ENCODE peak calls at places on chromosomes 16 and 17, in seven cellular contexts. X is cardiac fibroblast; K is body of pancreas; M is lower leg skin; I is MG63; U is CD8-positive, alpha-beta memory T cell; W is fibroblast of the aortic adventitia. F is an unnamed sample.

GRCh38 chr16:269061-269796 is 6.5 kb downstream of the RGS11 start:
- DNase-seq in U (no peak), M (no peak), W (no peak), I (no peak), K (peak; percentile 38), X (no peak), F (no peak)

GRCh38 chr16:18966791-18967190 is 16.9 kb upstream of the TMC7 start:
- DNase-seq in K (no peak), W (no peak), U (no peak), I (no peak), X (no peak), M (no peak), F (no peak)

GRCh38 chr17:42131232-42131631 is 8.6 kb downstream of the HSPB9 start:
- DNase-seq in M (no peak), K (no peak), W (no peak), U (no peak), X (no peak), I (no peak), F (no peak)

GRCh38 chr17:4679652-4680051 is 24.3 kb downstream of the PELP1 start:
- DNase-seq in M (no peak), X (peak; percentile 63), I (peak; percentile 34), U (no peak), K (no peak), W (peak; percentile 50), F (peak; percentile 45)

GRCh38 chr17:80844418-80844990 is 147.1 kb upstream of the CHMP6 start:
- DNase-seq in M (peak; percentile 79), W (no peak), U (no peak), K (no peak), I (no peak), X (no peak), F (no peak)

GRCh38 chr17:67460097-67460496 is 83.0 kb downstream of the PITPNC1 start:
- DNase-seq in K (no peak), M (peak; percentile 57), I (no peak), U (no peak), W (no peak), X (no peak), F (no peak)

GRCh38 chr16:2937170-2937569 is 25.4 kb downstream of the FLYWCH1 start:
- DNase-seq in I (no peak), U (no peak), K (no peak), W (no peak), X (no peak), M (no peak), F (no peak)

GRCh38 chr16:78177927-78178326 is 78.5 kb downstream of the WWOX start:
- DNase-seq in X (no peak), M (no peak), W (no peak), K (no peak), U (no peak), I (no peak), F (no peak)

GRCh38 chr17:37742762-37743611 is 1.9 kb downstream of the HNF1B start:
- DNase-seq in I (no peak), M (no peak), W (no peak), U (no peak), K (peak; percentile 46), X (no peak), F (no peak)

GRCh38 chr17:76468634-76469010 is 1.2 kb downstream of the AANAT start:
- DNase-seq in X (no peak), U (no peak), M (no peak), W (no peak), K (no peak), I (no peak), F (no peak)

GRCh38 chr17:57858838-57859237 is 9.0 kb upstream of the MRPS23 start:
- DNase-seq in W (no peak), U (no peak), X (no peak), K (no peak), I (no peak), M (no peak), F (no peak)

GRCh38 chr17:21756856-21757619 is 64.7 kb downstream of the KCNJ18 start:
- DNase-seq in W (no peak), X (no peak), K (no peak), U (no peak), I (no peak), M (peak; percentile 50), F (no peak)

DNA sequence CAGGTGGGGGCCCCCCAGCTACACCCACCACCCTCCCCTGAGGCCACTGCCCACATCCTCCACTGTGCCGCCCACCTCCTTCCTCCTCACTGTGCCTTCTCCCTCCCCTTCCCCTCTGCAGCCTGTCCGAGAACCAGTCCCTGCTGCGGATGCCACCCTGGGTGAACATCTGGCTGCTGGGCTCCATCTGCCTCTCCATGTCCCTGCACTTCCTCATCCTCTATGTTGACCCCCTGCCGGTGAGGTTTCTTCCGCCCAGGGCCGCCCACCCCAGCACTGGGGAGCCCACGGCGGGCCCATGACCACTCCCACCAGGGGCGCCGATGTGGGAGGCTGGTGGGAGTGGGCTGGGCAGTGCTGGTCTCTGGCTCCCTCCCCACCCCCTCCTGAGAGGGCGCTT is 22.1 kb downstream of the RABEP2 start:
- DNase-seq in K (no peak), W (no peak), U (no peak), M (no peak), I (no peak), X (no peak), F (no peak)
- H3K4me3 ChIP-seq in K (no peak overlapping the region), W (no peak overlapping the region), U (no peak overlapping the region), M (no peak overlapping the region), I (no peak overlapping the region), X (no peak overlapping the region), F (no peak overlapping the region)

GRCh38 chr17:1519678-1520077 is 3.3 kb upstream of the INPP5K start:
- DNase-seq in K (no peak), U (no peak), I (no peak), W (no peak), X (no peak), M (no peak), F (no peak)
- H3K4me3 ChIP-seq in K (no peak overlapping the region), U (no peak overlapping the region), I (no peak overlapping the region), W (no peak overlapping the region), X (no peak overlapping the region), M (no peak overlapping the region), F (no peak overlapping the region)

GRCh38 chr16:54929090-54930033 is 1.3 kb upstream of the IRX5 start:
- DNase-seq in U (peak; percentile 82), M (peak; percentile 100), X (peak; percentile 99), K (peak; percentile 99), I (peak; percentile 100), W (peak; percentile 99), F (peak; percentile 99)
- H3K4me3 ChIP-seq in U (peak overlapping the region; percentile 50), M (peak overlapping the region; percentile 92), X (peak overlapping the region; percentile 69), K (no peak overlapping the region), I (peak overlapping the region; percentile 74), W (peak overlapping the region; percentile 84), F (peak overlapping the region; percentile 53)

GRCh38 chr16:24747425-24747824 is 18.0 kb downstream of the TNRC6A start:
- DNase-seq in X (no peak), W (no peak), M (no peak), I (no peak), U (no peak), K (no peak), F (no peak)
- H3K4me3 ChIP-seq in X (no peak overlapping the region), W (no peak overlapping the region), M (no peak overlapping the region), I (no peak overlapping the region), U (no peak overlapping the region), K (no peak overlapping the region), F (no peak overlapping the region)